ENCODE peak calls at places on chromosome 9, in ten cellular contexts. J is heart right ventricle, H is AG04450, V is PC-9, T is cardiac fibroblast, P is WERI-Rb-1, Y is psoas muscle, Q is fibroblast of mammary gland, L is lower lobe of right lung, W is transverse colon. C is an unnamed sample.

GRCh38 chr9:38445154-38446043 is 21.1 kb upstream of the IGFBPL1 start:
- DNase-seq in J (no peak), H (no peak), V (no peak), T (no peak), P (no peak), Y (no peak), Q (no peak), L (no peak), W (no peak), C (no peak)

GRCh38 chr9:129185991-129186390 is 7.9 kb upstream of the IER5L start:
- DNase-seq in J (no peak), H (no peak), V (no peak), T (no peak), P (no peak), Y (no peak), Q (no peak), L (no peak), W (no peak), C (no peak)

GRCh38 chr9:75891277-75892167 is 1.0 kb downstream of the PCSK5 start:
- DNase-seq in J (peak; percentile 13), H (peak; percentile 0), V (peak; percentile 21), T (peak; percentile 56), P (peak; percentile 17), Y (peak; percentile 57), Q (peak; percentile 30), L (peak; percentile 54), W (peak; percentile 55), C (peak; percentile 8)

GRCh38 chr9:36163049-36163839 is 5.9 kb upstream of the CCIN start:
- DNase-seq in J (peak; percentile 74), H (no peak), V (no peak), T (peak; percentile 89), P (peak; percentile 15), Y (peak; percentile 85), Q (peak; percentile 84), L (no peak), W (no peak), C (peak; percentile 46)

GRCh38 chr9:88236531-88237453 is 98.5 kb upstream of the SPATA31C2 start:
- DNase-seq in J (peak; percentile 44), H (no peak), V (no peak), T (peak; percentile 17), P (no peak), Y (no peak), Q (peak; percentile 22), L (no peak), W (no peak), C (peak; percentile 87)

GRCh38 chr9:3329361-3329760 is 196.4 kb downstream of the RFX3 start:
- DNase-seq in J (no peak), H (no peak), V (no peak), T (peak; percentile 23), P (no peak), Y (no peak), Q (peak; percentile 41), L (no peak), W (no peak), C (peak; percentile 11)

GRCh38 chr9:3235497-3235896 is 290.3 kb downstream of the RFX3 start:
- DNase-seq in J (no peak), H (no peak), V (no peak), T (no peak), P (no peak), Y (no peak), Q (peak; percentile 47), L (no peak), W (no peak), C (no peak)

GRCh38 chr9:5832543-5833529 is at the start of gene ERMP1:
- DNase-seq in J (peak; percentile 89), H (peak; percentile 43), V (peak; percentile 78), T (peak; percentile 88), P (peak; percentile 87), Y (peak; percentile 95), Q (peak; percentile 73), L (peak; percentile 90), W (peak; percentile 92), C (peak; percentile 76)

GRCh38 chr9:107336718-107337360 is 53.8 kb downstream of the RAD23B start:
- DNase-seq in J (no peak), H (no peak), V (peak; percentile 92), T (peak; percentile 73), P (no peak), Y (no peak), Q (peak; percentile 87), L (no peak), W (no peak), C (peak; percentile 80)

GRCh38 chr9:98678244-98678842 is 30.4 kb downstream of the GABBR2 start:
- DNase-seq in J (no peak), H (no peak), V (no peak), T (no peak), P (no peak), Y (no peak), Q (peak; percentile 16), L (no peak), W (peak; percentile 11), C (no peak)

GRCh38 chr9:21153688-21154608 is 12.3 kb upstream of the IFNW1 start:
- DNase-seq in J (no peak), H (no peak), V (peak; percentile 3), T (peak; percentile 13), P (peak; percentile 7), Y (no peak), Q (peak; percentile 30), L (peak; percentile 38), W (no peak), C (no peak)

GRCh38 chr9:75088646-75089368 is 493 bp downstream of the OSTF1 start:
- DNase-seq in J (peak; percentile 68), H (no peak), V (no peak), T (peak; percentile 70), P (peak; percentile 37), Y (peak; percentile 83), Q (peak; percentile 74), L (peak; percentile 87), W (peak; percentile 71), C (peak; percentile 71)

GRCh38 chr9:94944623-94945022 is 218.1 kb downstream of the AOPEP start:
- DNase-seq in J (no peak), H (no peak), V (no peak), T (no peak), P (no peak), Y (no peak), Q (peak; percentile 77), L (no peak), W (no peak), C (peak; percentile 33)

DNA sequence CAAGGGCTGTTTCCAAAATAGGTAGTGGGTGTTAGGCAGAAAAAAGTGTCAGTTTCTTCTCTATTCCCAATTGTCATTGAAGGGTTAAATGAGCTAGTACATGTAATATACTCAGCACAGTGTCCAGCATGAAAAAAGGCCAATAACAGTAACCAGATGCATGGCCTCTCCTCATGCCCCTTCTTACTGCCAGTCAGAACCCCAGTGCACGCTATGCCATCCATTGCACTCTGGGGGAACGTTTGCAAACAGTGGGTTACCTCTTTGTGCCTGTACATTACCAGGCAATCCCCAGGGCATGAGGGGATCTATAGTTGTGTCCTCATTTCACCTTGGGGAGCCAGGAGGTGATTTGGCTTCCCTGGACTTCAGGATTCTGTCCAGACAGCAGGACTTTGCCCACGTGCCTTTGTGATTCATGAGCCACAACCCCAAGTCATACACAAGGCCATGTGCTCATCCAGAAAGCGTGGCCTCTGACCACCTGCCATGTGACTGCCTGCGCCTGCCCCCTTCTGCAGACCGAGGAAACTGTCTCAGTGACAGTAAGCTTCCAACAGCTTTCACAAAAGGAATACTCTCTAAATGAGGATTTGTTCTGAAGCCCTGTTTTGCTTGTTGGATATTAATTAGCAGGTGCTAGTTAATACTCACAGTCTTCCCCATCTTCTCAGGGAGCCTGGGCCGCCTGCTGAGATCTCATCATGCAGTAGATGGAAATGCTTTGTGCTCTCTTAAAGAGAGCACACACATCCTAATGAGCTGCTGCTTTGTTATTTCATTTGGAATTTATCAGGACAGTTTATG is 36.8 kb upstream of the ANGPTL2 start:
- DNase-seq in J (peak; percentile 65), H (peak; percentile 60), V (no peak), T (peak; percentile 70), P (peak; percentile 93), Y (peak; percentile 90), Q (peak; percentile 94), L (no peak), W (peak; percentile 36), C (peak; percentile 87)
- TF ChIP-seq CTCF in J (peak; percentile 39), H (peak; percentile 41), V (no peak), T (peak; percentile 43), P (peak; percentile 75), Y (peak; percentile 41), Q (peak; percentile 43), L (no peak), W (no peak), C (peak; percentile 50)

DNA sequence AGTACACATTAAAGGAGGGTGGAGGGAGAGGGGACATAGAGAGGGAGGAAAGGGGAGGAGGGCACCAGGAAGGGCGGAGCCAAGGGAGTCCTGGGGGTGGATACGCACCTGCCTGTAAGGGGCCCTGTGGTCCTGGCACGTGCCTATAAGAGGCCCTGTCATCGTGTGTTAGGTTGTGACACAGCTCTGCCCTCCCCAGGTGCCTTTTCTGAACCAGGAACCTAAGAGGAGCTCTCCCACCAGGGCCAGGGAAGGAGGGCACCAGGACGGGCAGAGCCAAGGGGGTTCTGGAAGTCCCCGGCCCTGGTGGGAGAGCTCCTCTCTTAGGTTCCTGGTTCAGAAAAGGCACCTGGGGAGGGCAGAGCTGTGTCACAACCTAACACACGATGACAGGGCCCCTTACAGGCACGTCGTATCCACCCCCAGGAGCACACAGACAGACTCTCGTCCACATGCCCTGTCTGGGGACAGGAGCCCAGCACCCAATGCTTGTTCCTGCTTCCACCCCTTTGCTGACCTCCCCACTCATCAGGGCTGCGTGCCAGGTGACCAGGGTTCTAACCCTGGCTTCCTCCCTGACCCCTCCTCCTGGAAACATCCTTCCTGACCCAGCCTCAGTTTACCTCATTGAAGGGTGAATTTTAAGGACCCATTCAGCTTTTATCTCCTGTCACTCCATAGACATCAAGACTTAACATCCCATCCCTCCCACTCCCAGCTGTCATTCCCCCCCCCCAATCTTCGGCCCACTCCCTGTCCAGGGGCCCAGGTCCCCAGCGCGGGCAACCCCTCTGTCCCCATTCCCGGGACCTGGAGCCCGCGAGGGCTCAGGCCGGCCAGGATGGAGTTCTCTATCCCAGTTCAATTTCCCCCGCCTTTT is 12.9 kb upstream of the OLFM1 start:
- DNase-seq in J (no peak), H (no peak), V (no peak), T (no peak), P (no peak), Y (no peak), Q (no peak), L (no peak), W (no peak), C (no peak)
- H3K4me3 ChIP-seq in J (peak overlapping the region; percentile 60), H (no peak overlapping the region), V (no peak overlapping the region), T (no peak overlapping the region), P (peak overlapping the region; percentile 91), Y (peak overlapping the region; percentile 63), Q (no peak overlapping the region), L (peak overlapping the region; percentile 63), W (peak overlapping the region; percentile 33), C (peak overlapping the region; percentile 5)

GRCh38 chr9:73269430-73270101 is 117.9 kb downstream of the ANXA1 start:
- DNase-seq in J (no peak), H (no peak), V (no peak), T (peak; percentile 50), P (no peak), Y (no peak), Q (peak; percentile 59), L (no peak), W (no peak), C (peak; percentile 1)
- TF ChIP-seq CTCF in J (peak; percentile 51), H (no peak), V (peak; percentile 43), T (no peak), P (no peak), Y (no peak), Q (peak; percentile 43), L (no peak), W (no peak), C (peak; percentile 29)

DNA sequence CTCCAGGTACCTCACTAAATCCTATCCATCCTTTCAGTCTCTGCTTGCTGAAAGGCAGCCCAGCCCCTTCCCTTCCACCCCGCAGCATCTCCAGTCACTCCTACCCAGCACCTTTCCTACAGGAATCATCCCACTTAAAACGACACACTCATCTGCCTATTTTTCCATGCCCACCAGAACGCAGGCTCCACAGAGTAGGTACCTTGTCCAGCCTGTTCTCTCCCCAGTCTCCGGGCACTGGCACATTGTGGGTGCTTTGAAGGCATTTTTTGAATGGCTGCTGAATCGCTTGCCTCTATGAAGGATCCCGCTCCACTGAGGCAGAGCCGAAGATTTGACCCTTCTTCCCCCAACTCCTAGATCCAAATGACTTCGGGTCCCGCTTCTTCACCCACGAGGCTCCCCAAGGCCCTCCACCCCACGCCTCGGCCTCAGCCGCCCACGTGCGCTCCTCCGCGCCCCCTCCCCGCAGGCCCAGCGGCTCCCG is 15.6 kb downstream of the LHX6 start:
- DNase-seq in J (no peak), H (no peak), V (no peak), T (no peak), P (no peak), Y (no peak), Q (no peak), L (no peak), W (no peak), C (no peak)
- H3K4me3 ChIP-seq in J (peak overlapping the region; percentile 13), H (no peak overlapping the region), V (no peak overlapping the region), T (no peak overlapping the region), P (peak overlapping the region; percentile 44), Y (peak overlapping the region; percentile 61), Q (no peak overlapping the region), L (peak overlapping the region; percentile 49), W (no peak overlapping the region), C (no peak overlapping the region)

C was measured in AG10803.